ENCODE peak calls at places on chromosomes 3 and 15, in four cellular contexts. E is SK-N-SH, D is psoas muscle, M is K562. S is an unnamed sample.

GRCh38 chr3:36991923-36992805 is 767 bp downstream of the EPM2AIP1 start:
- DNase-seq in E (no peak), D (no peak), M (no peak), S (peak)

GRCh38 chr3:106209482-106209881 is 340.7 kb upstream of the CBLB start:
- DNase-seq in E (no peak), D (no peak), M (no peak), S (no peak)

GRCh38 chr3:46127503-46127902 is 80.6 kb downstream of the CCR1 start:
- DNase-seq in E (no peak), D (no peak), M (no peak), S (no peak)

GRCh38 chr3:47542614-47543173 is 29.2 kb upstream of the ELP6 start:
- DNase-seq in E (no peak), D (peak), M (peak), S (no peak)

GRCh38 chr3:184096811-184097378 is at the start of gene HTR3E:
- DNase-seq in E (no peak), D (no peak), M (no peak), S (no peak)

GRCh38 chr15:40963201-40963600 is 9.9 kb downstream of the CHAC1 start:
- DNase-seq in E (no peak), D (no peak), M (no peak), S (no peak)

GRCh38 chr15:88865498-88866099 is 29.7 kb downstream of the HAPLN3 start:
- DNase-seq in E (no peak), D (no peak), M (peak), S (no peak)

GRCh38 chr3:196246612-196247308 is 30.4 kb downstream of the SLC51A start:
- DNase-seq in E (no peak), D (no peak), M (no peak), S (no peak)

GRCh38 chr3:170458285-170458684 is 39.6 kb downstream of the CLDN11 start:
- DNase-seq in E (no peak), D (no peak), M (no peak), S (no peak)

GRCh38 chr3:140546649-140547048 is 131.2 kb upstream of the TRIM42 start:
- DNase-seq in E (no peak), D (no peak), M (no peak), S (no peak)
- TF ChIP-seq CTCF in E (no peak), D (no peak), M (no peak), S (no peak)

GRCh38 chr3:42601898-42602581 is 1.6 kb downstream of the NKTR start:
- DNase-seq in E (no peak), D (no peak), M (no peak), S (no peak)
- TF ChIP-seq CTCF in E (peak), D (no peak), M (peak), S (no peak)

GRCh38 chr15:65832549-65833364 is 36.5 kb upstream of the RAB11A start:
- DNase-seq in E (peak), D (peak), M (peak), S (peak)
- TF ChIP-seq CTCF in E (peak), D (peak), M (peak), S (no peak)

GRCh38 chr3:14275962-14276909 is 97.6 kb downstream of the LSM3 start:
- DNase-seq in E (no peak), D (no peak), M (peak), S (no peak)

GRCh38 chr3:14273886-14274517 is 95.4 kb downstream of the LSM3 start:
- DNase-seq in E (no peak), D (no peak), M (no peak), S (no peak)

GRCh38 chr3:14277557-14277956 is 98.9 kb downstream of the LSM3 start:
- DNase-seq in E (no peak), D (no peak), M (no peak), S (no peak)

GRCh38 chr3:14274537-14274936 is 95.9 kb downstream of the LSM3 start:
- DNase-seq in E (no peak), D (no peak), M (no peak), S (no peak)

GRCh38 chr3:14274999-14275961 is 96.7 kb downstream of the LSM3 start:
- DNase-seq in E (peak), D (no peak), M (peak), S (peak)
- TF ChIP-seq CTCF in E (peak), D (no peak), M (peak), S (peak)

DNA sequence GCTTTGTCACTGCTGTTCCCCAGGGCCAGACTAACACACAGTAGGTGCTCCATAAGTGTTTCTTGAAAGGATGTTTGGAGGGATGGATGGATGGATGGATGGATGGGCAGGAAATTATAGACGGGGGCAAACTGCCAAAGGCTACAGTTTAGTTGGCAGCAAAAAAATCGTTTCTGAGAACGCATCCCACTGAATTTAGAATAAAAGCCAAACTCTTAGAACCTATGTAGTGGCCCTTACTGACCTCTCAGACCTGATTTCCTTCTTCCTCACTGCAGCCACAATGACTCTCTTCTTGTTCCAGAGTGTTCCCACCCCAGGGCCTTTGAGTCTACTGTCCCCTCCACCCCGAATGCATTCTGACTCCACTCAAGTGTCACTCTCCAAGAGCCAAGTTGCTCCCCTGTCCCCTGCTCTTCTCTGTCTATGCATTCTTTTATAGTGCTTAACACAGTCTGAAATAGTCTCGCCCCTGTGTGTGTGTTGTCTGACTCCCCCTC is 5.2 kb upstream of the GATA2 start:
- DNase-seq in E (no peak), D (no peak), M (no peak), S (no peak)
- TF ChIP-seq CTCF in E (no peak), D (no peak), M (no peak), S (no peak)

GRCh38 chr3:52051444-52051843 is 4.9 kb downstream of the DUSP7 start:
- DNase-seq in E (no peak), D (no peak), M (no peak), S (no peak)

GRCh38 chr3:52050571-52050970 is 5.8 kb downstream of the DUSP7 start:
- DNase-seq in E (no peak), D (no peak), M (no peak), S (no peak)

GRCh38 chr3:52053307-52054304 is 2.8 kb downstream of the DUSP7 start:
- DNase-seq in E (no peak), D (peak), M (no peak), S (peak)

GRCh38 chr3:52054689-52055511 is 1.5 kb downstream of the DUSP7 start:
- DNase-seq in E (peak), D (no peak), M (peak), S (peak)

GRCh38 chr3:52052831-52053306 is 3.5 kb downstream of the DUSP7 start:
- DNase-seq in E (peak), D (peak), M (peak), S (peak)
- TF ChIP-seq CTCF in E (peak), D (peak), M (peak), S (no peak)

GRCh38 chr15:83657549-83657948 is 3.6 kb downstream of the ADAMTSL3 start:
- DNase-seq in E (no peak), D (no peak), M (peak), S (no peak)
- TF ChIP-seq CTCF in E (peak), D (no peak), M (peak), S (peak)

DNA sequence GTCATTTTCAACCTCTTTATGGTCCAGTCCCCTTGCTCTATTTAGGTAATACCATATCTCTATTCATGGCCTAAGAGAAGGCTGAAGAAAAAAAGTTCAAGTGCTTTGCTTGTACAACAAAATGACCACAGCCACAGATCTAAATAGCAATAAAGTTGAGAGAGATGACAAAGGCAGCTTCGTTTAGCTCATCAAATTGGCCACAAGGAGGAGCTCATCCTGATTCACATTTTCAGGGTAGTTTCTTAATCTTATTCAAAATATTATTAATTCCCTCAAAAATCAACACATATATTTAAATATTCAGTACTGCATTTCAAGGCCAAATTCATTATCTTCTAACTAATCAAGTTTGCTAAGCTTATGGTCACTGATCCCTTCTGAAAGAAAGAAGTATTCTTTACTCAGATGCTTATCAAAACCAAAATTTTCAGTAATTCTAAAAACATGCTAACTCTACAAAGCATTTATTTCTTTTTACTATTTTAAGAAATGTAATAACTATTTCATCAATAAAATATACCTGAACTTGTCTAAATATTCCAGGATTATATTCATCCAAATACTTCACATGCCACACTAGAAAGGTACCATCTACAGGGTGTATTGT is 85.5 kb downstream of the DMXL2 start:
- DNase-seq in E (peak), D (no peak), M (peak), S (peak)
- TF ChIP-seq CTCF in E (peak), D (no peak), M (peak), S (peak)

DNA sequence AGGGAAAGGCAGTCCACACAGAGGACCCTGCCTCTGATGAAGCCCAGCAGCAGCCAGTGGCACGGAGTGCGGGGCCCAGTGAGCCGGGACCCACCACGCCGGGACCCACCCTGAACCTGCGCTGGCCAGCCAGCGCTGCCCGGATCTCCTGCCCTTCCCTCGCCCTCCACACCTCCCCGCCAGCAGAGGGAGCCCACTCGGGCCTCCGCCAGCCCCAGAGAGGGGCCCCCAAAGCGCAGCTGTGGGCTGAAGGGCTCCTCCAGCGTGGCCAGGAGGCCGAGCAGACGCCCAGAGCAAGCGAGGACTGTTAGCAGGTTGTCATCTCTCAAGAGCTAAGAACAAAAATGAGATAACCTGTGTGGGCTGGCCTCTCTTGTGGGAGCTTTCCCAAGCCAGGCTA is 81.3 kb upstream of the ATP10A start:
- DNase-seq in E (no peak), D (no peak), M (no peak), S (no peak)
- TF ChIP-seq CTCF in E (no peak), D (no peak), M (peak), S (no peak)